ENCODE peak calls at places on chromosome 1, in seven cellular contexts. T, V, Y, P, J, S and R are unnamed samples.

GRCh38 chr1:10651793-10652192 is 144.7 kb downstream of the CASZ1 start:
- DNase-seq in T (no peak), V (no peak), Y (no peak), P (no peak), J (no peak), S (no peak), R (no peak)

GRCh38 chr1:117070124-117070523 is 10.0 kb downstream of the TTF2 start:
- DNase-seq in T (no peak), V (no peak), Y (no peak), P (no peak), J (no peak), S (no peak), R (no peak)

GRCh38 chr1:112272101-112272772 is 123.8 kb upstream of the CTTNBP2NL start:
- DNase-seq in T (no peak), V (no peak), Y (no peak), P (no peak), J (no peak), S (no peak), R (no peak)

GRCh38 chr1:207335695-207336363 is 14.4 kb downstream of the CD55 start:
- DNase-seq in T (no peak), V (peak; percentile 33), Y (no peak), P (peak; percentile 64), J (no peak), S (no peak), R (peak; percentile 56)

GRCh38 chr1:183841950-183842816 is 37.3 kb downstream of the RGL1 start:
- DNase-seq in T (peak; percentile 74), V (no peak), Y (peak; percentile 76), P (peak; percentile 96), J (no peak), S (peak; percentile 43), R (peak; percentile 99)

GRCh38 chr1:228446849-228447248 is 30.2 kb upstream of the TRIM17 start:
- DNase-seq in T (no peak), V (no peak), Y (no peak), P (no peak), J (peak; percentile 55), S (no peak), R (no peak)

GRCh38 chr1:206448471-206448870 is 21.8 kb upstream of the IKBKE start:
- DNase-seq in T (no peak), V (no peak), Y (no peak), P (no peak), J (no peak), S (no peak), R (no peak)

GRCh38 chr1:234608026-234608719 is 1.8 kb downstream of the IRF2BP2 start:
- DNase-seq in T (peak; percentile 87), V (peak; percentile 78), Y (peak; percentile 80), P (peak; percentile 97), J (peak; percentile 71), S (peak; percentile 51), R (peak; percentile 92)

GRCh38 chr1:3105167-3105863 is 36.3 kb downstream of the PRDM16 start:
- DNase-seq in T (peak; percentile 75), V (no peak), Y (no peak), P (peak; percentile 17), J (peak; percentile 98), S (no peak), R (no peak)

GRCh38 chr1:33656467-33656866 is 184.0 kb downstream of the ZSCAN20 start:
- DNase-seq in T (no peak), V (no peak), Y (no peak), P (no peak), J (no peak), S (no peak), R (no peak)

GRCh38 chr1:161226320-161226711 is 456 bp downstream of the TOMM40L start:
- DNase-seq in T (no peak), V (no peak), Y (peak; percentile 9), P (no peak), J (no peak), S (no peak), R (peak; percentile 28)

GRCh38 chr1:155950829-155951228 is 9.4 kb downstream of the RXFP4 start:
- DNase-seq in T (no peak), V (no peak), Y (no peak), P (no peak), J (no peak), S (peak; percentile 11), R (no peak)

GRCh38 chr1:206581571-206581981 is 30.7 kb downstream of the EIF2D start:
- DNase-seq in T (no peak), V (no peak), Y (no peak), P (no peak), J (no peak), S (no peak), R (no peak)

GRCh38 chr1:208069908-208070307 is 159.0 kb upstream of the CD34 start:
- DNase-seq in T (no peak), V (no peak), Y (no peak), P (no peak), J (no peak), S (no peak), R (no peak)

GRCh38 chr1:216221260-216221700 is 202.0 kb downstream of the USH2A start:
- DNase-seq in T (peak; percentile 86), V (peak; percentile 57), Y (peak; percentile 96), P (peak; percentile 82), J (peak; percentile 82), S (peak; percentile 35), R (peak; percentile 90)

GRCh38 chr1:231702804-231703203 is 76.2 kb downstream of the DISC1 start:
- DNase-seq in T (no peak), V (no peak), Y (peak; percentile 48), P (peak; percentile 30), J (no peak), S (no peak), R (no peak)

GRCh38 chr1:112997781-112998180 is 41.8 kb upstream of the SLC16A1 start:
- DNase-seq in T (peak; percentile 14), V (no peak), Y (no peak), P (peak; percentile 17), J (no peak), S (no peak), R (no peak)

GRCh38 chr1:10033359-10033845 is 644 bp downstream of the UBE4B start:
- DNase-seq in T (peak; percentile 58), V (peak; percentile 54), Y (peak; percentile 46), P (peak; percentile 78), J (peak; percentile 74), S (no peak), R (peak; percentile 53)

GRCh38 chr1:165408518-165408917 is 36.4 kb downstream of the RXRG start:
- DNase-seq in T (peak; percentile 78), V (no peak), Y (peak; percentile 71), P (peak; percentile 60), J (peak; percentile 75), S (peak; percentile 20), R (peak; percentile 30)

GRCh38 chr1:216726435-216726834 is 3.2 kb upstream of the ESRRG start:
- DNase-seq in T (no peak), V (no peak), Y (no peak), P (no peak), J (no peak), S (no peak), R (no peak)

GRCh38 chr1:43878440-43878839 is 55.2 kb upstream of the ARTN start:
- DNase-seq in T (no peak), V (no peak), Y (no peak), P (peak; percentile 35), J (no peak), S (no peak), R (no peak)

GRCh38 chr1:43880604-43881003 is 53.0 kb upstream of the ARTN start:
- DNase-seq in T (no peak), V (no peak), Y (no peak), P (no peak), J (no peak), S (no peak), R (no peak)

GRCh38 chr1:43879996-43880395 is 53.6 kb upstream of the ARTN start:
- DNase-seq in T (no peak), V (no peak), Y (no peak), P (no peak), J (no peak), S (no peak), R (no peak)

GRCh38 chr1:43879414-43879813 is 54.2 kb upstream of the ARTN start:
- DNase-seq in T (no peak), V (no peak), Y (peak; percentile 92), P (peak; percentile 89), J (no peak), S (no peak), R (no peak)

GRCh38 chr1:43878854-43879253 is 54.7 kb upstream of the ARTN start:
- DNase-seq in T (no peak), V (no peak), Y (no peak), P (no peak), J (no peak), S (no peak), R (no peak)
- TF ChIP-seq EZH2phosphoT487 in T (no peak), V (no peak), Y (no peak), P (no peak), J (no peak), S (no peak), R (no peak)

DNA sequence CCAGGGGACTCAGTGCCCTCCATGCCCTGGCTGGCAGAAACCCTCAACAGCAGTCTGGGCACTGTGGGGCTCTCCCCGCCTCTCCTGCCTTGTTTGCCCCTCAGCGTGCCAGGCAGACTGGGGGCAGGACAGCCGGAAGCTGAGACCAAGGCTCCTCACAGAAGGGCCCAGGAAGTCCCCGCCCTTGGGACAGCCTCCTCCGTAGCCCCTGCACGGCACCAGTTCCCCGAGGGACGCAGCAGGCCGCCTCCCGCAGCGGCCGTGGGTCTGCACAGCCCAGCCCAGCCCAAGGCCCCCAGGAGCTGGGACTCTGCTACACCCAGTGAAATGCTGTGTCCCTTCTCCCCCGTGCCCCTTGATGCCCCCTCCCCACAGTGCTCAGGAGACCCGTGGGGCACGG is 2.8 kb upstream of the TAS1R3 start:
- DNase-seq in T (no peak), V (no peak), Y (no peak), P (no peak), J (no peak), S (no peak), R (no peak)
- H4K20me1 ChIP-seq in T (peaks cover 17% of the 10 kb centered on the region), V (no peaks in the 10 kb centered on the region), Y (peaks cover 3% of the 10 kb centered on the region), P (no peaks in the 10 kb centered on the region), J (peaks cover 60% of the 10 kb centered on the region), S (peaks cover 3% of the 10 kb centered on the region), R (peaks cover under 1% of the 10 kb centered on the region)

DNA sequence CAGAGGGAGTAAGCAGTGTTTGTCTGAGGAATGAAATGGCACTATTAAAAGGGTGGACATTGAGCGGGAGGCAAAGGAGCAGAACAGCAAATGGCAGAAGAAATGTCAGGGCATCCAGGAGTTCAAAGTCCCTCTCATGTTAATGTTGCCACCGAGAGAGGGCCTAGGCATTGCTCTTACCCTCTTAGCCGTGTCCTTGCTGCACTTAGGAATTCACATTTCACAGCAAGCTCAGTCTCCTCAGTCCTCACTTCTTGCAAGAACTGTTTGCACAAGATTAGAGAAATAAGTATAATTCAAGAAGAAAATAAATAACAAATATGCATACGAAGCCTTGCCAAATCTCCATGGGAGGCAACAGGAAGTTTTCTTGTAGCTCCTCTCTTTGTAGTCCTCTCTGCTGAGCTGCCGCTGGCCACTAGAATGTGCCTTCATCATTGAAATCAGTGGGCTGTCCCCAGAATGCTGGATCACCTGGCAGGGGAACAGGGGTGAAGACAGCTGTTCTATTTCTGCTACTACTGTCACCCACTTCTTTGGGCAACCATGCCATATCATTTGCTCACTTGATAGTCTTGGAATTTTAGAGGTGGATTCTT is 205.8 kb downstream of the ZNF326 start:
- DNase-seq in T (no peak), V (no peak), Y (no peak), P (no peak), J (no peak), S (no peak), R (no peak)
- H3K4me3 ChIP-seq in T (no peak overlapping the region), V (no peak overlapping the region), Y (no peak overlapping the region), P (no peak overlapping the region), J (no peak overlapping the region), S (no peak overlapping the region), R (no peak overlapping the region)

DNA sequence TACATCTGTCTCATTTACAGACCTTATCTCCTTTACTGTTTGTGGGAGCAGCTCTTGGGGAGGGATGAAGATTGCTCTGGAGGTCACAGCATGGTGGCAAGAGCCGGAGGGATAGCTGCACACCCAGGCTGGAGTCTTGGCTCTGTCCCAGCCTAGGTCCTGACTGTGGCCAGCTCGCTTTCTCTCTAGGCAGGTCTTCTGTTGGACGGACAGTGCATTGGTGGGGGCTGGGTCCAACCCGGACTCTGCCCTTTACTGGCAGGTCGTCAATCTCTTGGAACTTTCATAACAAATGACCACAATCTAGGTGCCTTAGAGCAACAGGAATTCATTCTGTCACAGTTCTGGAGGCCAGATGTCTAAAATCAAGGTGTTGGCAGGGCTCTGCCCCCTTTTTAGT is 319.8 kb upstream of the C1orf174 start:
- DNase-seq in T (no peak), V (no peak), Y (no peak), P (no peak), J (no peak), S (no peak), R (no peak)
- TF ChIP-seq EZH2phosphoT487 in T (no peak), V (no peak), Y (no peak), P (no peak), J (no peak), S (no peak), R (no peak)